ENCODE peak calls at places on chromosomes 5 and 9, in nine cellular contexts. T is cardiac muscle cell, U is foreskin fibroblast, A is fibroblast of the aortic adventitia, Q is nephron progenitor cell, J is psoas muscle, G is sigmoid colon, H is AG04450, W is neural crest cell. K is an unnamed sample.

GRCh38 chr9:36398745-36399144 is 1.3 kb downstream of the RNF38 start:
- DNase-seq in U (peak), Q (no peak), H (no peak), W (no peak), A (peak), G (no peak), T (no peak), J (no peak), K (no peak)

GRCh38 chr5:111756701-111757581 is at the start of gene NREP:
- DNase-seq in A (peak), T (peak), J (peak), H (peak), G (peak), U (peak), W (peak), Q (peak), K (no peak)

GRCh38 chr5:143527808-143528207 is 124.3 kb upstream of the NR3C1 start:
- DNase-seq in H (no peak), W (no peak), G (no peak), A (no peak), T (no peak), J (no peak), U (peak), Q (no peak), K (no peak)

GRCh38 chr9:134568116-134568515 is 73.5 kb upstream of the COL5A1 start:
- DNase-seq in T (no peak), Q (no peak), W (no peak), A (no peak), U (no peak), H (no peak), G (peak), J (no peak), K (no peak)

GRCh38 chr5:139950436-139950835 is 92.7 kb downstream of the NRG2 start:
- DNase-seq in G (no peak), W (no peak), Q (no peak), J (no peak), T (no peak), A (no peak), H (no peak), U (no peak), K (no peak)

GRCh38 chr5:126446498-126447224 is 23.5 kb downstream of the GRAMD2B start:
- DNase-seq in A (peak), U (peak), T (no peak), G (peak), W (no peak), Q (no peak), J (no peak), H (no peak), K (no peak)

GRCh38 chr5:123807177-123807900 is 295.4 kb downstream of the CSNK1G3 start:
- DNase-seq in J (no peak), U (peak), Q (no peak), H (no peak), W (no peak), G (no peak), T (peak), A (no peak), K (no peak)

GRCh38 chr9:124849801-124850200 is 3.5 kb upstream of the WDR38 start:
- DNase-seq in A (peak), U (peak), W (no peak), J (no peak), H (peak), T (no peak), G (peak), Q (no peak), K (no peak)

GRCh38 chr5:17381926-17382325 is 116.1 kb upstream of the TAF11L2 start:
- DNase-seq in T (no peak), J (peak), U (no peak), W (no peak), G (peak), H (no peak), A (no peak), Q (no peak), K (no peak)

GRCh38 chr9:124327488-124327887 is 69.7 kb downstream of the NEK6 start:
- DNase-seq in W (no peak), A (no peak), Q (no peak), H (no peak), G (no peak), J (no peak), T (no peak), U (no peak), K (no peak)

GRCh38 chr9:134360897-134361296 is 34.6 kb downstream of the RXRA start:
- DNase-seq in W (no peak), H (no peak), U (no peak), T (no peak), Q (no peak), J (no peak), G (no peak), A (peak), K (no peak)

GRCh38 chr9:134330590-134330989 is 4.3 kb downstream of the RXRA start:
- DNase-seq in H (no peak), A (no peak), Q (no peak), T (no peak), J (peak), G (no peak), W (no peak), U (no peak), K (no peak)

GRCh38 chr9:127628644-127629467 is 16.8 kb downstream of the STXBP1 start:
- DNase-seq in Q (no peak), H (no peak), A (peak), J (no peak), U (no peak), W (no peak), T (no peak), G (no peak), K (no peak)

GRCh38 chr9:87372401-87372851 is 125.2 kb upstream of the DAPK1 start:
- DNase-seq in J (no peak), G (no peak), W (no peak), Q (no peak), T (peak), U (no peak), H (no peak), A (no peak), K (no peak)

GRCh38 chr5:77129386-77129785 is 42.3 kb upstream of the ZBED3 start:
- DNase-seq in Q (peak), G (no peak), H (no peak), W (peak), U (peak), J (no peak), T (peak), A (no peak), K (no peak)

GRCh38 chr5:73620335-73620687 is 5.7 kb upstream of the ARHGEF28 start:
- DNase-seq in U (no peak), T (no peak), W (no peak), H (no peak), G (no peak), Q (no peak), J (no peak), A (no peak), K (no peak)

GRCh38 chr5:958701-959571 is 49.7 kb upstream of the NKD2 start:
- DNase-seq in G (no peak), J (peak), Q (no peak), H (no peak), T (no peak), U (peak), W (no peak), A (peak), K (no peak)

GRCh38 chr5:140251527-140251973 is 51.4 kb downstream of the PFDN1 start:
- DNase-seq in W (no peak), T (no peak), J (no peak), G (no peak), Q (no peak), U (peak), H (no peak), A (peak), K (no peak)

GRCh38 chr5:25570067-25570583 is 925.3 kb upstream of the CDH10 start:
- DNase-seq in G (no peak), A (no peak), J (no peak), T (no peak), H (no peak), W (no peak), U (no peak), Q (no peak), K (no peak)

GRCh38 chr5:78527054-78527884 is 121.3 kb downstream of the LHFPL2 start:
- DNase-seq in H (no peak), T (peak), J (no peak), G (peak), W (no peak), Q (no peak), A (peak), U (peak), K (no peak)

GRCh38 chr5:120463991-120464626 is at the start of gene PRR16:
- DNase-seq in Q (peak), T (peak), J (peak), G (peak), U (peak), A (peak), H (no peak), W (peak), K (peak)

GRCh38 chr5:173201636-173202265 is 33.3 kb downstream of the NKX2-5 start:
- DNase-seq in T (no peak), J (no peak), A (peak), H (peak), W (no peak), G (no peak), Q (no peak), U (peak), K (no peak)

GRCh38 chr5:66769839-66770617 is 173.8 kb downstream of the MAST4 start:
- DNase-seq in T (no peak), J (no peak), A (peak), H (no peak), Q (peak), W (no peak), G (no peak), U (peak), K (no peak)

GRCh38 chr5:138784590-138784989 is 31.4 kb downstream of the CTNNA1 start:
- DNase-seq in U (peak), A (peak), G (no peak), Q (no peak), W (no peak), J (no peak), H (peak), T (no peak), K (no peak)

GRCh38 chr5:157290156-157290980 is 24.4 kb downstream of the CYFIP2 start:
- DNase-seq in Q (no peak), T (no peak), U (peak), G (no peak), A (peak), H (no peak), J (no peak), W (no peak), K (no peak)

GRCh38 chr5:113000466-113000865 is 23.9 kb downstream of the DCP2 start:
- DNase-seq in Q (no peak), J (no peak), U (peak), T (no peak), W (no peak), H (no peak), A (no peak), G (no peak), K (no peak)

GRCh38 chr5:172688735-172689572 is 47.9 kb downstream of the NEURL1B start:
- DNase-seq in U (peak), J (no peak), T (peak), W (no peak), H (no peak), Q (no peak), A (peak), G (peak), K (no peak)

GRCh38 chr5:6723122-6723885 is 10.1 kb downstream of the TENT4A start:
- DNase-seq in Q (no peak), H (no peak), G (no peak), J (no peak), W (no peak), U (peak), T (no peak), A (no peak), K (no peak)

GRCh38 chr9:84294551-84294950 is 46.0 kb downstream of the SLC28A3 start:
- DNase-seq in W (no peak), U (no peak), A (no peak), G (no peak), Q (no peak), T (no peak), J (no peak), H (no peak), K (no peak)
- TF ChIP-seq CTCF in W (peak), U (no peak), A (no peak), G (no peak), Q (peak), T (no peak), J (no peak), H (no peak), K (no peak)

GRCh38 chr5:96855041-96855872 is 21.0 kb upstream of the ERAP2 start:
- DNase-seq in Q (no peak), H (peak), U (peak), G (no peak), A (peak), T (no peak), W (no peak), J (no peak), K (no peak)
- TF ChIP-seq CTCF in Q (no peak), H (no peak), U (no peak), G (no peak), A (no peak), T (no peak), W (no peak), J (no peak), K (no peak)

DNA sequence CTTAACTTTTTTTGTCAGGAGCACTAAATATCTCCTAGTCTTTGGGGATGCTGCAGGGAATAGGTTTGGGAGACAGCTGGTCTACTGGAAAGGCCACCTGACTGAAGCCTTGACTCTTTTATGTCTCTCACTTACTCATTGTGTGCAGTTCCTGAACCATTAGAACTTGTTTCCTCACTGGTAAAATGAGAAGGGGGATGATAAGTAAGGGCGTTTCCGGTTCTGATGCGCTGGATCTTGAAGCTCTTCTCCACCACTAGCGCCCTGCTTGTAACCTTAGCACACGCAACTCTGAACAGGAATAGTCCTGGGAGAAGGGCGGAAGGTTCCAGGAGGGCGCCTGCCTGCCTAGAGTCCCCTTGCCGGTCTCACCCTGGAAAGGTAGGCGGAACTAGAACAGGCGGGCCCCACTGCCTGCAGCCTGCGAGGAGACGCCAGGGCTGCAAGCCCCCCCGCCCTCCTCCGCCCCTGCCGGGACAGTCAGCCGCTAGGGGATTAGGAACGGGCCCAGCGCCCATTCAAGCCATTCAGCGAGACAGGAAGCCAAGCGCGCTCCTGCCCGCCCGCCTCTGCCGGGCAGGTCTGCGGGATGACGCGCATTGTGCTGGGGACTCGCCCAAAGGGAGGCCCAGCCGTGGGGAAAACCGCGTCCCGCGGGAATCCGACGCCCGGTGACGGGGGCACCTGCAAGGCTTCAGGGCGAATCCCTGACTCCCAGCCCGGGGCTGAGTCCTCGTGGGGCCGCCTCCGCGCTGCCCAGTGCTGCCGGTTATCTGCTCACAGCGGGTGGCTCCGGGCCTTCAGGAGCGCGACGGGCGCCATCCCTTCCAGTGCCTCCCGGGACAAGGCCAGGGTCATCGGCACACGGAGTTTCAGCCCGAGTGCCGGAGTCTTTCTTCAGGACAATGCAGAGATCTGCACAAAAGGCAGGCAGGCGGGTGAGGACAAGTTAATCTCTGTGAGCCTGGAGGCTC is 44.0 kb upstream of the XPA start:
- DNase-seq in H (no peak), G (peak), U (peak), A (peak), Q (peak), J (peak), W (peak), T (peak), K (peak)
- TF ChIP-seq CTCF in H (peak), G (no peak), U (no peak), A (peak), Q (no peak), J (peak), W (peak), T (peak), K (no peak)

GRCh38 chr5:36060516-36060885 is 6.2 kb downstream of the UGT3A2 start:
- DNase-seq in G (no peak), Q (no peak), J (no peak), H (no peak), U (peak), W (no peak), A (no peak), T (no peak), K (no peak)
- TF ChIP-seq CTCF in G (no peak), Q (no peak), J (no peak), H (no peak), U (peak), W (peak), A (no peak), T (no peak), K (no peak)